ENCODE peak calls at places on chromosomes 11 and 22, in six cellular contexts. U is effector memory CD8-positive, alpha-beta T cell; S is HEK293T; P is germinal center; F is stimulated activated naive CD8-positive, alpha-beta T cell treated with anti-CD3 and anti-CD28 coated beads, Interleukin-15, Interleukin-2, amounts not matched to agents 100 U/mL and 50 U/mL, for 24 hours; D is GM03348. B is an unnamed sample.

GRCh38 chr11:19433367-19433766 is 192.6 kb upstream of the E2F8 start:
- DNase-seq in U (no peak), D (no peak), F (no peak), S (no peak), P (peak; percentile 52), B (no peak)

GRCh38 chr11:47182380-47182779 is 3.9 kb downstream of the PACSIN3 start:
- DNase-seq in D (no peak), P (no peak), S (no peak), F (no peak), U (no peak), B (no peak)

GRCh38 chr11:102144357-102145342 is 34.4 kb downstream of the YAP1 start:
- DNase-seq in D (peak; percentile 19), P (no peak), U (no peak), S (no peak), F (no peak), B (no peak)

GRCh38 chr11:116823031-116823843 is at the start of gene APOA4:
- DNase-seq in P (no peak), F (no peak), U (no peak), D (no peak), S (no peak), B (no peak)

GRCh38 chr11:69204246-69205124 is 48.8 kb downstream of the SMIM38 start:
- DNase-seq in U (no peak), P (no peak), D (no peak), S (no peak), F (no peak), B (no peak)

GRCh38 chr11:130705670-130706421 is 210.4 kb downstream of the SNX19 start:
- DNase-seq in F (no peak), D (peak; percentile 43), S (no peak), P (no peak), U (no peak), B (no peak)

GRCh38 chr11:28767574-28767973 is 659.4 kb downstream of the METTL15 start:
- DNase-seq in F (no peak), U (no peak), D (peak; percentile 6), S (no peak), P (no peak), B (peak; percentile 21)

GRCh38 chr22:40679249-40679963 is at the start of gene MCHR1:
- DNase-seq in U (no peak), S (no peak), P (no peak), F (no peak), D (peak; percentile 38), B (no peak)

GRCh38 chr11:24734742-24735141 is 237.9 kb downstream of the LUZP2 start:
- DNase-seq in D (no peak), P (no peak), F (no peak), S (no peak), U (no peak), B (no peak)

GRCh38 chr22:28345304-28345703 is 334.3 kb downstream of the TTC28 start:
- DNase-seq in F (no peak), D (peak; percentile 43), S (no peak), P (no peak), U (no peak), B (no peak)

GRCh38 chr11:66548041-66548440 is 1.3 kb downstream of the ACTN3 start:
- DNase-seq in P (no peak), S (no peak), U (no peak), D (no peak), F (no peak), B (no peak)

GRCh38 chr11:30433831-30434230 is 110.9 kb downstream of the ARL14EP start:
- DNase-seq in S (no peak), P (no peak), D (no peak), F (no peak), U (no peak), B (no peak)

GRCh38 chr22:20432244-20432686 is 5.4 kb downstream of the SCARF2 start:
- DNase-seq in F (no peak), S (no peak), D (no peak), P (no peak), U (no peak), B (no peak)

GRCh38 chr22:20253161-20253560 is 15.0 kb downstream of the RTN4R start:
- DNase-seq in U (no peak), S (no peak), P (no peak), F (no peak), D (no peak), B (no peak)

GRCh38 chr11:46489668-46490560 is 98.3 kb upstream of the CHRM4 start:
- DNase-seq in U (peak; percentile 17), P (peak; percentile 62), S (peak; percentile 58), F (peak; percentile 16), D (peak; percentile 42), B (peak; percentile 26)

GRCh38 chr11:64489831-64490441 is 101.1 kb upstream of the SLC22A12 start:
- DNase-seq in F (peak; percentile 69), P (peak; percentile 57), D (peak; percentile 72), S (peak; percentile 79), U (peak; percentile 33), B (peak; percentile 75)

GRCh38 chr11:40252236-40252635 is 1207.2 kb downstream of the LRRC4C start:
- DNase-seq in F (no peak), U (no peak), S (no peak), P (no peak), D (no peak), B (no peak)

GRCh38 chr22:43848366-43849171 is 13.7 kb downstream of the SULT4A1 start:
- DNase-seq in S (peak; percentile 39), F (no peak), P (no peak), D (peak; percentile 56), U (no peak), B (peak; percentile 43)

GRCh38 chr22:22884010-22884887 is 3.4 kb upstream of the IGLL5 start:
- DNase-seq in D (peak; percentile 85), U (peak; percentile 80), P (peak; percentile 79), S (peak; percentile 87), F (peak; percentile 74), B (peak; percentile 71)

GRCh38 chr11:67240575-67241389 is 25.5 kb upstream of the GRK2 start:
- DNase-seq in D (peak; percentile 63), U (peak; percentile 82), S (no peak), P (peak; percentile 42), F (peak; percentile 86), B (peak; percentile 61)

GRCh38 chr11:67700548-67701262 is 26.3 kb upstream of the ALDH3B2 start:
- DNase-seq in D (no peak), P (no peak), S (no peak), U (no peak), F (no peak), B (no peak)

GRCh38 chr11:14768789-14769188 is 123.2 kb downstream of the CYP2R1 start:
- DNase-seq in U (no peak), P (no peak), D (no peak), S (no peak), F (no peak), B (no peak)

GRCh38 chr22:45880091-45880651 is 96.8 kb downstream of the WNT7B start:
- DNase-seq in D (no peak), S (no peak), P (no peak), F (no peak), U (no peak), B (no peak)

GRCh38 chr11:12556155-12556554 is 118.1 kb upstream of the TEAD1 start:
- DNase-seq in F (no peak), D (peak; percentile 29), U (no peak), S (no peak), P (no peak), B (no peak)

GRCh38 chr22:42959472-42960145 is 55.3 kb downstream of the PACSIN2 start:
- DNase-seq in D (peak; percentile 33), S (peak; percentile 63), F (no peak), P (no peak), U (no peak), B (peak; percentile 80)

GRCh38 chr11:110087820-110088534 is 5.2 kb upstream of the ZC3H12C start:
- DNase-seq in P (no peak), D (peak; percentile 35), F (no peak), U (no peak), S (no peak), B (peak; percentile 61)

GRCh38 chr11:36719708-36720107 is 121.7 kb upstream of the RAG2 start:
- DNase-seq in F (no peak), D (no peak), S (no peak), P (no peak), U (no peak), B (no peak)

GRCh38 chr11:30855383-30856006 is 269.3 kb upstream of the MPPED2 start:
- DNase-seq in U (no peak), P (no peak), S (no peak), D (peak; percentile 28), F (no peak), B (no peak)

GRCh38 chr11:20125927-20126326 is 34.3 kb downstream of the DBX1 start:
- DNase-seq in F (no peak), P (no peak), D (peak; percentile 65), U (no peak), S (no peak), B (peak; percentile 42)

GRCh38 chr11:15692739-15693138 is 578.0 kb downstream of the INSC start:
- DNase-seq in D (no peak), U (no peak), P (no peak), F (no peak), S (no peak), B (no peak)

GRCh38 chr11:44733877-44734276 is 7.1 kb downstream of the TSPAN18 start:
- DNase-seq in U (no peak), D (no peak), S (no peak), P (no peak), F (no peak), B (no peak)

B was measured in hepatic stellate cell.